ENCODE peak calls at places on chromosomes 16 and 17, in eight cellular contexts. E is T-helper 1 cell; M is GM04504; F is naive B cell; G is activated CD8-positive, alpha-beta T cell treated with anti-CD3 and anti-CD28 coated beads for 36 hours; H is CD8-positive, alpha-beta memory T cell; T is AML-193; I is T-helper 17 cell. O is an unnamed sample.

GRCh38 chr16:9007177-9007794 is 43.6 kb upstream of the USP7 start:
- DNase-seq in E (no peak), M (no peak), F (no peak), G (no peak), H (no peak), T (no peak), I (no peak), O (no peak)

GRCh38 chr16:31273676-31274075 is 13.9 kb downstream of the ITGAM start:
- DNase-seq in E (no peak), M (peak; percentile 7), F (no peak), G (no peak), H (no peak), T (no peak), I (no peak), O (no peak)

GRCh38 chr16:25109643-25110042 is 1.9 kb upstream of the LCMT1 start:
- DNase-seq in E (no peak), M (peak; percentile 91), F (no peak), G (no peak), H (no peak), T (no peak), I (no peak), O (no peak)

GRCh38 chr16:24700549-24701392 is 28.7 kb upstream of the TNRC6A start:
- DNase-seq in E (no peak), M (peak; percentile 98), F (no peak), G (no peak), H (no peak), T (no peak), I (no peak), O (no peak)

GRCh38 chr16:85675528-85675927 is 13.2 kb downstream of the GINS2 start:
- DNase-seq in E (no peak), M (no peak), F (no peak), G (no peak), H (no peak), T (peak; percentile 50), I (no peak), O (no peak)

GRCh38 chr16:28596840-28597691 is at the start of gene SULT1A2:
- DNase-seq in E (no peak), M (no peak), F (no peak), G (no peak), H (no peak), T (no peak), I (no peak), O (no peak)

GRCh38 chr17:19412510-19412909 is 1.5 kb downstream of the RNF112 start:
- DNase-seq in E (no peak), M (no peak), F (no peak), G (no peak), H (no peak), T (no peak), I (no peak), O (no peak)

GRCh38 chr16:4319454-4319853 is 3.6 kb downstream of the GLIS2 start:
- DNase-seq in E (no peak), M (no peak), F (peak; percentile 36), G (peak; percentile 87), H (peak; percentile 76), T (no peak), I (peak; percentile 50), O (peak; percentile 37)

GRCh38 chr16:66477028-66477515 is 50.0 kb downstream of the BEAN1 start:
- DNase-seq in E (no peak), M (no peak), F (no peak), G (no peak), H (no peak), T (no peak), I (no peak), O (no peak)

GRCh38 chr16:70638814-70639792 is 7.3 kb upstream of the IL34 start:
- DNase-seq in E (no peak), M (no peak), F (no peak), G (no peak), H (no peak), T (no peak), I (no peak), O (no peak)

GRCh38 chr17:28864991-28865849 is 10.4 kb downstream of the ERAL1 start:
- DNase-seq in E (no peak), M (no peak), F (no peak), G (no peak), H (no peak), T (no peak), I (no peak), O (no peak)

GRCh38 chr17:9628509-9628908 is 16.8 kb upstream of the USP43 start:
- DNase-seq in E (no peak), M (no peak), F (no peak), G (no peak), H (no peak), T (no peak), I (no peak), O (no peak)

GRCh38 chr17:14118951-14119350 is 49.6 kb downstream of the COX10 start:
- DNase-seq in E (no peak), M (no peak), F (no peak), G (peak; percentile 10), H (no peak), T (no peak), I (no peak), O (no peak)

GRCh38 chr16:29820271-29820701 is at the start of gene MVP:
- DNase-seq in E (no peak), M (no peak), F (peak; percentile 47), G (peak; percentile 66), H (no peak), T (peak; percentile 64), I (no peak), O (no peak)

GRCh38 chr17:36182176-36183000 is 6.0 kb upstream of the TBC1D3B start:
- DNase-seq in E (no peak), M (no peak), F (no peak), G (no peak), H (peak; percentile 58), T (no peak), I (no peak), O (no peak)

GRCh38 chr16:13997933-13998332 is 73.2 kb upstream of the MRTFB start:
- DNase-seq in E (no peak), M (no peak), F (peak; percentile 32), G (peak; percentile 15), H (no peak), T (no peak), I (no peak), O (no peak)

GRCh38 chr17:4499431-4500187 is 928 bp downstream of the SPNS2 start:
- DNase-seq in E (no peak), M (no peak), F (peak; percentile 12), G (peak; percentile 46), H (peak; percentile 57), T (no peak), I (no peak), O (no peak)

GRCh38 chr16:13594798-13595197 is 325.2 kb upstream of the ERCC4 start:
- DNase-seq in E (no peak), M (no peak), F (no peak), G (no peak), H (no peak), T (no peak), I (no peak), O (no peak)

GRCh38 chr16:81532491-81533174 is 88.0 kb downstream of the CMIP start:
- DNase-seq in E (no peak), M (no peak), F (no peak), G (no peak), H (no peak), T (no peak), I (no peak), O (no peak)

GRCh38 chr17:2798188-2798587 is 1.9 kb downstream of the RAP1GAP2 start:
- DNase-seq in E (no peak), M (no peak), F (no peak), G (no peak), H (no peak), T (no peak), I (no peak), O (no peak)

GRCh38 chr16:60392380-60392779 is 1643.9 kb downstream of the CDH8 start:
- DNase-seq in E (no peak), M (no peak), F (no peak), G (no peak), H (no peak), T (no peak), I (no peak), O (no peak)

GRCh38 chr17:31596382-31597323 is 205.2 kb downstream of the RAB11FIP4 start:
- DNase-seq in E (no peak), M (peak; percentile 96), F (peak; percentile 52), G (peak; percentile 42), H (no peak), T (peak; percentile 15), I (no peak), O (no peak)

GRCh38 chr16:48384305-48384981 is 770 bp downstream of the SIAH1 start:
- DNase-seq in E (peak; percentile 13), M (peak; percentile 25), F (peak; percentile 26), G (peak; percentile 35), H (peak; percentile 54), T (no peak), I (no peak), O (peak; percentile 25)

GRCh38 chr17:40168262-40168832 is 8.9 kb upstream of the RAPGEFL1 start:
- DNase-seq in E (no peak), M (peak; percentile 36), F (peak; percentile 53), G (peak; percentile 50), H (peak; percentile 57), T (peak; percentile 81), I (no peak), O (no peak)

GRCh38 chr17:50101346-50102163 is 6.4 kb downstream of the PDK2 start:
- DNase-seq in E (no peak), M (no peak), F (no peak), G (no peak), H (no peak), T (no peak), I (no peak), O (no peak)

GRCh38 chr16:77946834-77947233 is 75.5 kb upstream of the CLEC3A start:
- DNase-seq in E (no peak), M (no peak), F (no peak), G (no peak), H (no peak), T (no peak), I (no peak), O (no peak)

GRCh38 chr17:80028030-80028429 is 7.6 kb downstream of the TBC1D16 start:
- DNase-seq in E (no peak), M (no peak), F (no peak), G (no peak), H (no peak), T (no peak), I (no peak), O (no peak)

GRCh38 chr17:37461668-37462067 is 28.0 kb upstream of the DUSP14 start:
- DNase-seq in E (no peak), M (no peak), F (no peak), G (peak; percentile 6), H (no peak), T (no peak), I (no peak), O (no peak)

GRCh38 chr16:55697867-55698266 is 42.1 kb downstream of the SLC6A2 start:
- DNase-seq in E (no peak), M (no peak), F (no peak), G (no peak), H (no peak), T (no peak), I (no peak), O (no peak)

GRCh38 chr16:23408242-23409201 is 44.5 kb downstream of the COG7 start:
- DNase-seq in E (no peak), M (peak; percentile 64), F (no peak), G (no peak), H (no peak), T (no peak), I (no peak), O (no peak)

GRCh38 chr17:6699997-6700947 is 12.9 kb downstream of the SLC13A5 start:
- DNase-seq in E (no peak), M (no peak), F (no peak), G (no peak), H (no peak), T (no peak), I (no peak), O (no peak)

GRCh38 chr16:56332464-56333079 is 92.8 kb downstream of the AMFR start:
- DNase-seq in E (no peak), M (peak; percentile 47), F (no peak), G (peak; percentile 37), H (no peak), T (peak; percentile 29), I (no peak), O (no peak)

GRCh38 chr16:85432606-85433005 is 180.5 kb upstream of the GSE1 start:
- DNase-seq in E (no peak), M (no peak), F (no peak), G (no peak), H (no peak), T (no peak), I (no peak), O (no peak)

GRCh38 chr17:3663102-3664011 is 5.0 kb downstream of the TAX1BP3 start:
- DNase-seq in E (no peak), M (no peak), F (no peak), G (no peak), H (no peak), T (no peak), I (no peak), O (no peak)

O was measured in T-helper 9 cell.